ENCODE peak calls at places on chromosome 20, in four cellular contexts. D, J, S and G are unnamed samples. For H3K4me1 and H3K9me3, the result is how much of the 10 kb centered on the place peaks cover.

GRCh38 chr20:49091104-49091503 is 45.0 kb downstream of the CSE1L start:
- DNase-seq in D (no peak), J (no peak), S (no peak), G (no peak)

GRCh38 chr20:21808863-21809664 is 103.6 kb downstream of the PAX1 start:
- DNase-seq in D (peak), J (peak), S (peak), G (peak)

GRCh38 chr20:8581451-8582183 is 449.6 kb downstream of the PLCB1 start:
- DNase-seq in D (no peak), J (no peak), S (no peak), G (no peak)

GRCh38 chr20:23654005-23654404 is 16.2 kb upstream of the CST3 start:
- DNase-seq in D (no peak), J (no peak), S (no peak), G (no peak)

GRCh38 chr20:33869283-33869682 is 58.1 kb downstream of the CHMP4B start:
- DNase-seq in D (no peak), J (no peak), S (no peak), G (no peak)

GRCh38 chr20:42945194-42945593 is 244.5 kb downstream of the PTPRT start:
- DNase-seq in D (no peak), J (no peak), S (no peak), G (no peak)

GRCh38 chr20:23640018-23640872 is 2.5 kb upstream of the CST3 start:
- DNase-seq in D (no peak), J (no peak), S (no peak), G (no peak)

GRCh38 chr20:60262967-60263603 is 304.9 kb downstream of the CDH26 start:
- DNase-seq in D (peak), J (peak), S (peak), G (peak)

GRCh38 chr20:47710665-47711045 is 74.6 kb downstream of the SULF2 start:
- DNase-seq in D (no peak), J (no peak), S (no peak), G (no peak)

GRCh38 chr20:33842346-33842745 is 31.2 kb downstream of the CHMP4B start:
- DNase-seq in D (no peak), J (no peak), S (no peak), G (no peak)

GRCh38 chr20:35641743-35642142 is 23.0 kb downstream of the CPNE1 start:
- DNase-seq in D (no peak), J (no peak), S (no peak), G (no peak)

GRCh38 chr20:46401478-46401860 is 4.9 kb downstream of the ELMO2 start:
- DNase-seq in D (peak), J (no peak), S (no peak), G (no peak)

GRCh38 chr20:40698281-40698680 is 9.2 kb upstream of the MAFB start:
- DNase-seq in D (no peak), J (no peak), S (no peak), G (no peak)

GRCh38 chr20:33411136-33411690 is 9.9 kb upstream of the CDK5RAP1 start:
- DNase-seq in D (no peak), J (no peak), S (no peak), G (no peak)

GRCh38 chr20:63546686-63547483 is 664 bp downstream of the SRMS start:
- DNase-seq in D (no peak), J (no peak), S (no peak), G (no peak)
- H3K4me1 ChIP-seq in D (under half), J (under half), S (under half), G (under half)

DNA sequence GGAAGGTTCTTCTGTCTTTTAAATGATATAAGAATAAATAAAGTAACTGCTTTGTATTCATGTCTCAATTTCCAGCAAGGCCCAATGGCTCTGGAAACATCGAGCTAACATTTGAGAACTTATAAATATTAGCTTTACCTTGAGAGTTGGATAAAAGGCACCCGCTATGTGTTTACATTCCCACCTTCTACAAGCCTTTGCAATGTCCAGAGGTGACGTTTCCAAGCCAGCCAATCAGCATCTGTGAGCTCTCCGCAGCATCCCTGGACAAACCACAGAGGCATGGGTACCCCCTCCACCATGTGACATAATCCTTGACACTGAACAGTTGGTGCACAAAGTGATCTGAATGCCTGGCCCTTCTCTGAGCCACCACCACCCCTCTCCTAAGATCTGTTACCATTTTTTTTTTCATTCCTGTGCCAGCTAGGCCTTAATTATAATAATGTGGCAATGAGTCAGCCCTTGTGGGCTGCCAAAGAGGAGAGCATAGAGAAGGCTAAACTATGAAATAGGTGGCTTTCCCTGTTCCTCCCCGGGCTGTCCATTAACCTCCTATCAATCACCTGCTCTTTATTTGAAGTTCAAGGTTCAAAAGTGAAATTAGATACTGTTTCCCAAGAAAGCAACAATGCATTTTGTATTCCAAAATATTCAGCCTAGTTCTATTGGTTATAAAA is 4.1 kb downstream of the CBLN4 start:
- DNase-seq in D (no peak), J (no peak), S (no peak), G (peak)
- H3K9me3 ChIP-seq in D (under half), J (under half), S (under half), G (under half)

DNA sequence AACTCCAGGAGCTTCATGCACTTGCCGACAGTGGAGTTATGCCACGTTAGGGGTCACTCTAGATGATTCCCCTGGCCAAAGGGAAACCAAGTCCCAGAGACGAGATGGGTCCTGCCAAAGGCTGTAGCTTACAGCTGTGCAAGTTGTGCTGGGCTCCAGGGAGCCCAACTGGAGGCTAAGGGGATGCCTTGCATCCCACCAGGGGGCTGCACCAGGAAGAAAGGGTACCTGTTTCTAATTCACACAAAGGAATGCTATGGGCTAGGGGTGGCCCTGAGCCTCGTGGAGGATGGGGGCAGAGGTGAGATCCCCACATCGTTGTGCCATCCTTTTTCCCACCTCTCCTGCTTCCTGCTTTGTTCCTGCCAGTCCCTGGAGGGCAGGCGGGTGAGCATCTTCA is 23.7 kb upstream of the SCRT2 start:
- DNase-seq in D (no peak), J (no peak), S (no peak), G (no peak)
- H3K27ac ChIP-seq in D (no peak), J (no peak), S (no peak), G (no peak)

GRCh38 chr20:59121714-59122376 is 41.8 kb upstream of the ZNF831 start:
- DNase-seq in D (no peak), J (peak), S (no peak), G (no peak)
- H3K4me1 ChIP-seq in D (half or more), J (under half), S (under half), G (under half)

GRCh38 chr20:16712541-16712947 is 17.3 kb upstream of the SNRPB2 start:
- DNase-seq in D (no peak), J (no peak), S (no peak), G (no peak)
- H3K9me3 ChIP-seq in D (under half), J (under half), S (under half), G (under half)

GRCh38 chr20:51659491-51660050 is 108.6 kb downstream of the ATP9A start:
- DNase-seq in D (no peak), J (no peak), S (no peak), G (no peak)
- H3K27ac ChIP-seq in D (no peak), J (no peak), S (no peak), G (no peak)

DNA sequence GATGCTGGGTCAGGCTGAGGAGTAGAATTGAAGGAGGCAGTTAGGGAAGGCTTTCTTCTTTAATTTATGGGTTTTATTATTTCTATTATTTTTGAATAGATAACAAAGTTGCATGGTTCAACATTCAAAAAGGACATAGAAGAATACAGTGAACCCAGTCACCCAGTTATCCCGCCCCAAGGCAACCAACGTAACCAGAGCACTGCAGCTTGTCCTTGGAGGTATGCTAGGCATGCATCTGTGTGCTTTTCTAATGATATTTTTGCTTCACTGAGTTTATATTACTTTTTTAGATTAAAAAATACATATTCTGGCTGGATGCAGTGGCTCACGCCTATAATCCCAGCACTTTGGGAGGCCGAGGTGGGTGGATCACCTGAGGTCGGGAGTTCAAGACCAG is 47.4 kb upstream of the DSN1 start:
- DNase-seq in D (no peak), J (no peak), S (no peak), G (no peak)
- H3K4me1 ChIP-seq in D (under half), J (under half), S (under half), G (under half)

GRCh38 chr20:61522498-61523090 is 270.5 kb downstream of the CDH4 start:
- DNase-seq in D (no peak), J (no peak), S (no peak), G (no peak)

GRCh38 chr20:61521680-61522420 is 269.8 kb downstream of the CDH4 start:
- DNase-seq in D (no peak), J (no peak), S (no peak), G (no peak)

GRCh38 chr20:61520761-61521460 is 268.9 kb downstream of the CDH4 start:
- DNase-seq in D (no peak), J (no peak), S (no peak), G (no peak)

GRCh38 chr20:61524956-61525666 is 273.1 kb downstream of the CDH4 start:
- DNase-seq in D (no peak), J (no peak), S (no peak), G (no peak)

GRCh38 chr20:61523145-61523544 is 271.1 kb downstream of the CDH4 start:
- DNase-seq in D (no peak), J (no peak), S (no peak), G (no peak)
- H3K9me3 ChIP-seq in D (under half), J (under half), S (under half), G (under half)

DNA sequence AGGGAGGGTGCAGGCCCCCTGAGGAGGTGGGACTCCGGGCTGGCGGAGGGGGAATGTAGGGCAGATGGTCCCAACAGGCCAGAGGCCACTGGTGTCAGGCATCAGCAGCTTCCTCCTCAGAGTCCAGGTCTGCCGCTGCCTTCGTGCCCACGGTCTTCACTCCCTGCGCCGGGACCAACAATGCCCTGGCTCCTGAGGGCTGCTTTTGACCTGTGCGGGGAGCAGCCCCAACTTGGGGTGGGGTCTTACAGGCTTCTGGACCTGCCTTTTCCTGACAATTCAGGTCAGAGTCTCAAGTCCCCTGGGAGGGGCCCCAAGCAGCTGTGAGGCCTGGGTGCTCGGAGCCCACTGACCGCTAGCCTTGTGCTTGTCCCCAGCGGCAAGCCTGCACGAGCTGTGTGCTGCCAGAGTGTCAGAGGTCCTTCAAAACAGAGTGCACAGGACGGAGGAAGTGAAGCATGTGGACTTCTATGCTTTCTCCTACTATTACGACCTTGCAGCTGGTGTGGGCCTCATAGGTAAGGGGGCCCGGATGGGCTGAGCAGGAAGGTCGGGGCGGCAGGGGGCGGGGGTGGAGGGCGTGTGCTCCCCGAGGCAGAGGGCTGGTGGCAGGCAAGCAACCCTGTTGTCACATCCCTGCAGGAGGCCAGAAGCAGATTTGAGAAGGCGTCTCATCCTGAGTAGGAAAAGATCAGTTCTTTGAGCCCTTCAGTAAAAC is 25.3 kb upstream of the PYGB start:
- DNase-seq in D (no peak), J (no peak), S (no peak), G (no peak)
- H3K27ac ChIP-seq in D (no peak), J (no peak), S (peak), G (no peak)

GRCh38 chr20:1656844-1657243 is 735 bp downstream of the SIRPG start:
- DNase-seq in D (peak), J (no peak), S (no peak), G (no peak)

GRCh38 chr20:1663917-1664316 is 6.3 kb upstream of the SIRPG start:
- DNase-seq in D (peak), J (no peak), S (no peak), G (no peak)

GRCh38 chr20:1657556-1658334 is at the start of gene SIRPG:
- DNase-seq in D (peak), J (no peak), S (no peak), G (peak)

GRCh38 chr20:1661542-1662299 is 4.1 kb upstream of the SIRPG start:
- DNase-seq in D (no peak), J (no peak), S (no peak), G (no peak)

DNA sequence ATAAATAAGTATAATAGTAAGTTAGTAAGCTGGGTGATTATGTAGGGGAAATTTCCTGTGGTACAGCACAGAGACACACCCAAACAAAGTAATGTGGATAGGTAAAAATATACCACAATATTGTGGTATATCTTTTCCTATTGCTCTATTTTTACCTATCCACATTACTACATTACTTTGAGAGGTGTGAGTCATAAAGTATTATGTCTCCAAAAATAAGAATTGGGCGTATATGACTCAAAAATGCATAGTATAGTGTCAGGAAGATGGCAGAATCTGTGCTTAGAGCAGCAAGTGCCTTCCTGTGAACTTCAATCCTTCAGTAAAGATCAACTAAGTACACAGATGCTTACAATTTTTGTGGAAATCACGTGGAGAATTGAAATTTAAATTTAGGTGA is 2.7 kb upstream of the SIRPG start:
- DNase-seq in D (peak), J (no peak), S (no peak), G (no peak)
- H3K4me1 ChIP-seq in D (half or more), J (under half), S (under half), G (under half)